ENCODE peak calls at places on chromosomes 5 and 9, in ten cellular contexts. F is fibroblast of lung, K is ovary, V is neuronal stem cell, L is Panc1, C is SJSA1, E is lower leg skin, I is PC-3, M is left ventricle myocardium inferior, S is upper lobe of left lung. G is an unnamed sample.

GRCh38 chr9:19471737-19472648 is 63.2 kb downstream of the ACER2 start:
- DNase-seq in L (no peak), V (peak; percentile 57), K (peak; percentile 53), F (peak; percentile 52), E (peak; percentile 91), M (peak; percentile 52), I (peak; percentile 73), C (no peak), S (no peak), G (no peak)

GRCh38 chr5:112914584-112914983 is 7.4 kb downstream of the REEP5 start:
- DNase-seq in F (no peak), C (no peak), S (no peak), M (no peak), V (no peak), L (no peak), E (no peak), K (no peak), I (no peak), G (no peak)

GRCh38 chr5:10910261-10910660 is 149.2 kb upstream of the DAP start:
- DNase-seq in S (no peak), I (no peak), L (no peak), V (no peak), F (no peak), E (no peak), M (no peak), C (no peak), K (no peak), G (no peak)

GRCh38 chr5:115494570-115495289 is 49.8 kb downstream of the FEM1C start:
- DNase-seq in E (no peak), I (no peak), V (no peak), K (no peak), C (no peak), F (no peak), L (no peak), M (no peak), S (no peak), G (no peak)

GRCh38 chr9:82745919-82746318 is 317.0 kb downstream of the RASEF start:
- DNase-seq in E (no peak), I (no peak), C (no peak), K (no peak), F (no peak), S (no peak), V (no peak), M (no peak), L (no peak), G (no peak)

GRCh38 chr5:133041910-133042309 is 9.9 kb upstream of the HSPA4 start:
- DNase-seq in L (no peak), S (no peak), M (no peak), C (no peak), V (no peak), F (peak; percentile 43), E (no peak), I (peak; percentile 38), K (no peak), G (no peak)

GRCh38 chr9:79592736-79593493 is 21.1 kb downstream of the TLE4 start:
- DNase-seq in L (no peak), C (no peak), S (no peak), I (no peak), E (no peak), F (no peak), K (no peak), M (no peak), V (no peak), G (no peak)

GRCh38 chr9:34087370-34087769 is 38.7 kb upstream of the UBAP2 start:
- DNase-seq in L (no peak), S (no peak), C (no peak), E (no peak), M (no peak), I (no peak), V (no peak), K (no peak), F (no peak), G (no peak)

GRCh38 chr9:117555964-117556629 is 141.2 kb upstream of the ASTN2 start:
- DNase-seq in L (peak; percentile 18), E (no peak), C (peak; percentile 61), V (peak; percentile 17), K (no peak), I (peak; percentile 11), F (no peak), S (no peak), M (peak; percentile 22), G (no peak)

GRCh38 chr9:78919701-78920100 is 622.8 kb downstream of the PSAT1 start:
- DNase-seq in S (no peak), E (no peak), V (no peak), M (no peak), L (no peak), I (peak; percentile 88), K (no peak), F (no peak), C (no peak), G (no peak)

GRCh38 chr5:41281215-41281810 is 68.0 kb upstream of the C6 start:
- DNase-seq in L (no peak), M (no peak), K (no peak), E (no peak), F (no peak), I (no peak), C (no peak), V (no peak), S (no peak), G (no peak)

GRCh38 chr5:115816226-115817042 is at the start of gene CDO1:
- DNase-seq in K (peak; percentile 72), C (peak; percentile 61), F (peak; percentile 80), V (peak; percentile 80), I (no peak), S (peak; percentile 88), M (peak; percentile 58), E (peak; percentile 86), L (no peak), G (no peak)

GRCh38 chr5:95449460-95449859 is 58.3 kb downstream of the FAM81B start:
- DNase-seq in F (no peak), C (no peak), E (no peak), V (no peak), I (no peak), S (no peak), M (no peak), K (no peak), L (no peak), G (no peak)

GRCh38 chr5:38783011-38783551 is 62.7 kb upstream of the OSMR start:
- DNase-seq in F (peak; percentile 100), E (no peak), K (no peak), I (peak; percentile 96), L (peak; percentile 97), C (peak; percentile 80), M (no peak), S (no peak), V (no peak), G (no peak)

GRCh38 chr5:14720236-14720923 is 55.9 kb downstream of the OTULIN start:
- DNase-seq in C (no peak), V (no peak), E (no peak), K (no peak), L (peak; percentile 33), I (peak; percentile 45), F (peak; percentile 37), S (no peak), M (no peak), G (no peak)

GRCh38 chr9:116767219-116767618 is 80.1 kb downstream of the TRIM32 start:
- DNase-seq in M (no peak), V (peak; percentile 58), S (no peak), K (no peak), C (no peak), E (no peak), I (no peak), F (no peak), L (no peak), G (no peak)

GRCh38 chr9:34047864-34048729 is 590 bp downstream of the UBAP2 start:
- DNase-seq in M (peak; percentile 36), F (no peak), L (no peak), I (peak; percentile 43), E (peak; percentile 91), C (peak; percentile 40), S (no peak), V (peak; percentile 17), K (no peak), G (no peak)

GRCh38 chr5:167626341-167627118 is 664.9 kb upstream of the WWC1 start:
- DNase-seq in I (peak; percentile 36), K (no peak), F (no peak), E (no peak), M (no peak), S (no peak), L (no peak), V (no peak), C (no peak), G (no peak)

GRCh38 chr9:119369670-119370366 is 583 bp upstream of the BRINP1 start:
- DNase-seq in I (no peak), K (no peak), V (no peak), S (no peak), C (no peak), F (no peak), L (no peak), E (no peak), M (no peak), G (no peak)
- H3K4me3 ChIP-seq in I (no peak overlapping the region), K (no peak overlapping the region), V (no peak overlapping the region), S (peak overlapping the region; percentile 45), C (no peak overlapping the region), F (no peak overlapping the region), L (no peak overlapping the region), E (no peak overlapping the region), M (peak overlapping the region; percentile 65), G (peak overlapping the region; percentile 42)

GRCh38 chr9:96854877-96855273 is 561 bp upstream of the ZNF782 start:
- DNase-seq in L (no peak), F (no peak), K (peak; percentile 27), E (no peak), S (peak; percentile 33), C (no peak), V (no peak), I (no peak), M (no peak), G (no peak)
- H3K4me3 ChIP-seq in L (peak overlapping the region; percentile 78), F (no peak overlapping the region), K (peak overlapping the region; percentile 66), E (no peak overlapping the region), S (peak overlapping the region; percentile 78), C (peak overlapping the region; percentile 65), V (peak overlapping the region; percentile 74), I (peak overlapping the region; percentile 91), M (peak overlapping the region; percentile 89), G (peak overlapping the region; percentile 82)

DNA sequence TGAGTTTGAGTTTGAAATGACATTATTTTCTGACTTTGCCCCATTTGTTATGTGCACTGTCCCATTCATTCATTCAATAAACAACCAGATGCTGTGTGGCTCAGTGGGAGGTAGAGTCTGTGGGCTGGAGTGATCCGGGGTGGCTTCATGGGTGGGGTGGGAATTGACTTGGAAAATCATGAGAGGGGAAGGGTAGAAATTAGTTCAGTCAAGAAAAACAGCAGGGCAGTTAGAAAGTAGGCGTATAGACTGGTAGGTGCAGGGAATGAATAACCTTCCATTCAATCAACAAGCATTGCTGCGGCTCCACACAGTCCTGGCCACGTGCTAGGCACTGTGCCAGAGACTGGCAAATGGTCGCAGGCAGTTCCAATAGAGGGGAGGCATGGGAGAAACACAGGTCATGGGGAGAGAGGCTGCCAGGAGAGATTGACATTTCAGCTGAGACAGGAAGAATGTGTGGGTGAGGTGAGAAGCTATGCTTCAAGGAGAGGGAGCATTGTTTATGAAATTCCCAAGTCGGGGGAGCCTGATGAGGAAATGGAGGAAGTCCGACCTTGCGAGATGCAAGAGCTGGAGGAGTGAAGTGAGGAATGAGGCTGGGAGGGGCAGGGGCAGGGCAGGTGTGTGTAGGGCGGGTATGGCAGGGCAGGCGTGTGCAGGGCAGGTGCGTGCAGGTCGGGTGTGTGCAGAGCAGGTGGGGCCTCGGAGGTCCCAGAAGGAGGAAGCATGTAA is 54.5 kb upstream of the PPARGC1B start:
- DNase-seq in M (peak; percentile 43), I (no peak), C (no peak), L (no peak), F (no peak), V (no peak), S (no peak), E (no peak), K (no peak), G (no peak)
- H3K4me3 ChIP-seq in M (peak overlapping the region; percentile 2), I (no peak overlapping the region), C (no peak overlapping the region), L (no peak overlapping the region), F (no peak overlapping the region), V (no peak overlapping the region), S (no peak overlapping the region), E (no peak overlapping the region), K (no peak overlapping the region), G (no peak overlapping the region)

GRCh38 chr9:77582572-77583365 is 65.4 kb downstream of the GNA14 start:
- DNase-seq in M (no peak), V (no peak), L (no peak), S (no peak), C (no peak), K (no peak), E (no peak), F (no peak), I (no peak), G (no peak)
- H3K4me3 ChIP-seq in M (no peak overlapping the region), V (no peak overlapping the region), L (no peak overlapping the region), S (no peak overlapping the region), C (no peak overlapping the region), K (no peak overlapping the region), E (no peak overlapping the region), F (no peak overlapping the region), I (no peak overlapping the region), G (no peak overlapping the region)

G was measured in esophagus squamous epithelium.